ENCODE peak calls at places on chromosome 5, in five cellular contexts. Y is GM23338, K is GM23248, L is fibroblast of lung, R is astrocyte. W is an unnamed sample.

GRCh38 chr5:32230356-32231099 is 56.4 kb upstream of the GOLPH3 start:
- DNase-seq in L (no peak), Y (no peak), R (no peak), K (no peak), W (peak; percentile 56)

GRCh38 chr5:35857606-35858205 is 1.0 kb downstream of the IL7R start:
- DNase-seq in L (peak; percentile 81), K (peak; percentile 89), R (peak; percentile 92), Y (no peak), W (no peak)

GRCh38 chr5:178123987-178124925 is 6.6 kb upstream of the RMND5B start:
- DNase-seq in Y (peak; percentile 46), L (no peak), K (no peak), R (no peak), W (no peak)

GRCh38 chr5:165134146-165134545 is 1628.7 kb downstream of the MAT2B start:
- DNase-seq in Y (no peak), L (no peak), K (no peak), R (peak; percentile 81), W (no peak)

GRCh38 chr5:135491552-135492318 is 39.6 kb upstream of the TIFAB start:
- DNase-seq in R (no peak), K (no peak), L (no peak), Y (peak; percentile 77), W (no peak)

GRCh38 chr5:91281409-91281808 is 101.7 kb downstream of the ARRDC3 start:
- DNase-seq in K (peak; percentile 93), R (peak; percentile 92), Y (no peak), L (peak; percentile 69), W (no peak)

GRCh38 chr5:143101740-143102386 is 301.6 kb downstream of the NR3C1 start:
- DNase-seq in R (no peak), K (peak; percentile 29), L (no peak), Y (no peak), W (no peak)

GRCh38 chr5:10624679-10625078 is 60.8 kb downstream of the ANKRD33B start:
- DNase-seq in R (no peak), Y (no peak), L (no peak), K (no peak), W (no peak)

GRCh38 chr5:61431923-61432620 is 100.0 kb downstream of the ZSWIM6 start:
- DNase-seq in L (peak; percentile 76), K (no peak), R (peak; percentile 45), Y (no peak), W (no peak)

GRCh38 chr5:40441733-40442132 is 238.0 kb upstream of the PTGER4 start:
- DNase-seq in R (no peak), Y (no peak), L (no peak), K (no peak), W (no peak)

GRCh38 chr5:78547731-78548189 is 100.8 kb downstream of the LHFPL2 start:
- DNase-seq in L (peak; percentile 92), Y (no peak), R (peak; percentile 68), K (peak; percentile 97), W (no peak)

GRCh38 chr5:86864022-86864421 is 246.3 kb downstream of the COX7C start:
- DNase-seq in Y (no peak), R (no peak), L (no peak), K (no peak), W (no peak)

GRCh38 chr5:40680741-40681350 is 1.1 kb downstream of the PTGER4 start:
- DNase-seq in L (peak; percentile 61), Y (peak; percentile 42), R (no peak), K (no peak), W (no peak)

GRCh38 chr5:157177935-157178334 is 2.7 kb upstream of the ITK start:
- DNase-seq in K (no peak), Y (no peak), L (no peak), R (no peak), W (no peak)

GRCh38 chr5:144189800-144190429 is 19.2 kb downstream of the KCTD16 start:
- DNase-seq in L (peak; percentile 47), R (peak; percentile 94), Y (no peak), K (peak; percentile 84), W (no peak)
- H3K4me2 ChIP-seq in L (no peak overlapping the region), R (peak overlapping the region; percentile 68), Y (no peak overlapping the region), K (peak overlapping the region; percentile 76), W (no peak overlapping the region)

GRCh38 chr5:124631874-124632550 is 114.4 kb downstream of the ZNF608 start:
- DNase-seq in R (no peak), L (no peak), Y (peak; percentile 63), K (no peak), W (no peak)

GRCh38 chr5:124630767-124631704 is 115.4 kb downstream of the ZNF608 start:
- DNase-seq in R (no peak), Y (no peak), K (peak; percentile 76), L (peak; percentile 57), W (no peak)

GRCh38 chr5:124634820-124635323 is 111.6 kb downstream of the ZNF608 start:
- DNase-seq in K (peak; percentile 75), Y (no peak), L (peak; percentile 79), R (peak; percentile 71), W (no peak)

GRCh38 chr5:124634228-124634819 is 112.1 kb downstream of the ZNF608 start:
- DNase-seq in K (peak; percentile 63), R (peak; percentile 61), L (peak; percentile 34), Y (no peak), W (no peak)

DNA sequence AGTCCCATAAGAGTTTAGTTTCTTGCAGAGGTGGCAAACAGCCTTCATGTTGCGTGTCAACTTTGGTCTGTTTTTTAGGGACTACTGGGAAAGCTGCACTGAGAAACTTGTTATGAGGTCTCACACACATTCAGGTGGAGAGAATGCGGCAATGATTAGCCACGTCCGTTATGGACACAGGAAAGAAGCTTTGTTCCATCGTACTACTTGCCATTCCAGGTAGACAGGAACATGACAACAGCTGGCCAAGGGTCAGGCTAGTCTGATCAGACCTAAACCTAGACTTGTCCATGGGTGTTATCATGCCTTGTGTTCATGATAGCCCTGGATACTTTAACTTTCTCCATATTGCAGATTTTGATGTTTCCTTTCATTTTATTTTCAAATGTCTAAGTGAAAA is 113.2 kb downstream of the ZNF608 start:
- DNase-seq in K (no peak), L (no peak), Y (no peak), R (no peak), W (no peak)
- H3K4me1 ChIP-seq in K (peaks cover 46% of the 10 kb centered on the region), L (peaks cover 29% of the 10 kb centered on the region), Y (peaks cover 30% of the 10 kb centered on the region), R (peaks cover 40% of the 10 kb centered on the region), W (peaks cover 5% of the 10 kb centered on the region)

DNA sequence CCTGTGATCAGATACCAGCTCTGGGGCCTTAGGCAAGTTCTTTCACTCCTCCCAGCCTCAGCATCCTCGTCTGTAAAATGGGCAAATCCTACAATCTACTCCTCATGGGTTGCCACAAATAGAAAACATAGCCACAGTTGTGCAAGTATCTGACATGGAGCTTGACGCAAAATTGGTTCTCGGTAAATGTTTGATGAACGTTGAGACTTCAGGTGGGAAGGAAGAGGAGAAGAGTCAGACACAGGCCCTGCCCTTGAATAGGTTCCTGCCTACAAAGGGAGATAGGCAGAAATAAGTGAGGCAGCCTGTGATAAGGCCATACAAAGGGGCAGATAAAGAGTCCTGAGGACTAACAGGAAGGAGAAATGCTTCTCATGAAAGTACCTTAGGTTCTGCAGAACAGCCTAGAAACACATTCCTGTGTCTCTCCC is 26.1 kb upstream of the CPEB4 start:
- DNase-seq in L (no peak), R (no peak), Y (no peak), K (no peak), W (no peak)
- H3K4me2 ChIP-seq in L (no peak overlapping the region), R (no peak overlapping the region), Y (no peak overlapping the region), K (no peak overlapping the region), W (no peak overlapping the region)

DNA sequence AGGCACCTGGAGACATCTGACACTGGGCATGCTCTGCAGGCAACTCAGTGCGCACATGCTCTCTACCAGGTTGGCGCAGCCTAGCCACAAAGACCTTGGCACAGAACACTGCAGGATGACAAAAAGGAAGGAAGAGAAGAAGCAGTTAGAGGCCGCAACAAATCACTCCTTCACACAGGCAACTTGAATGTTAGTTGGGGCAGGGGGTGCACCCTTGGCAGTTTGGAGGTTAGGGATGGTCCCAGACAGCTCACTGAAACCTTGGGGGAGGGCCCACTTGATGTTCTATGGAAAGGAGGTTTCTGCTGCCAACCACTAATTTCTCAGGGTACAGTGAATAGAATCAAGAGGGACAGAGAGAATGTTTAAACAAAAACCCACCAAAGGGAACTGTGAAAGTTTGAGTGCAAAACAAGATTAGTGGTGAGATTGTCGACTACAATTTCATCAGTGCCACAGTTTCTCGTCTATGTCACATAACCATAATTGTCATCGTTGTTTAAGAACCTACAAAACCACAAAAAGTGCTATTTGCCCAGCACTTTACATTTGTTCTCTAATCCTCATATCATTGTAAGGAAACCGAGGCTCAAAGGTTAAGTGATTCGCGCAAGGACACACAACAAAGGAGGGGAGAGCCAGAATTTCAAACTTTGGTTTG is 48.7 kb downstream of the FBXW11 start:
- DNase-seq in Y (no peak), R (no peak), L (no peak), K (no peak), W (no peak)
- H3K4me1 ChIP-seq in Y (peaks cover 54% of the 10 kb centered on the region), R (peaks cover 37% of the 10 kb centered on the region), L (peaks cover 24% of the 10 kb centered on the region), K (peaks cover 53% of the 10 kb centered on the region), W (peaks cover 10% of the 10 kb centered on the region)

W was measured in Karpas-422.